ENCODE peak calls at places on chromosomes 2 and 18, in five cellular contexts. One of them, this sample, is unnamed.
A peak's percentile ranks its signal among the peaks of the same experiment; 100 is the strongest.

GRCh38 chr2:68911246-68911645 is 40.0 kb upstream of the BMP10 start:
- DNase-seq in AG08395: no peak
- DNase-seq in DMS153: no peak
- DNase-seq in T-helper 9 cell: no peak
- DNase-seq in AG20443: no peak
- DNase-seq in this sample: peak; percentile 28

GRCh38 chr2:240296611-240297552 is 138.6 kb upstream of the GPC1 start:
- DNase-seq in AG20443: no peak
- DNase-seq in DMS153: no peak
- DNase-seq in T-helper 9 cell: no peak
- DNase-seq in AG08395: no peak
- DNase-seq in this sample: no peak

GRCh38 chr18:44938396-44939036 is 257.8 kb downstream of the SETBP1 start:
- DNase-seq in AG20443: no peak
- DNase-seq in T-helper 9 cell: no peak
- DNase-seq in AG08395: no peak
- DNase-seq in DMS153: peak; percentile 91
- DNase-seq in this sample: peak; percentile 5

GRCh38 chr2:240991378-240992263 is 6.8 kb upstream of the SNED1 start:
- DNase-seq in AG20443: peak; percentile 90
- DNase-seq in T-helper 9 cell: no peak
- DNase-seq in DMS153: peak; percentile 65
- DNase-seq in AG08395: peak; percentile 84
- DNase-seq in this sample: peak; percentile 48

GRCh38 chr2:55986700-55987440 is 63.3 kb upstream of the EFEMP1 start:
- DNase-seq in DMS153: no peak
- DNase-seq in AG20443: no peak
- DNase-seq in AG08395: no peak
- DNase-seq in T-helper 9 cell: no peak
- DNase-seq in this sample: no peak

GRCh38 chr2:173354073-173354600 is 535 bp upstream of the CDCA7 start:
- DNase-seq in AG08395: no peak
- DNase-seq in T-helper 9 cell: no peak
- DNase-seq in DMS153: no peak
- DNase-seq in AG20443: peak; percentile 51
- DNase-seq in this sample: peak; percentile 73

GRCh38 chr2:209208211-209208610 is 215.6 kb upstream of the MAP2 start:
- DNase-seq in AG08395: no peak
- DNase-seq in AG20443: peak; percentile 11
- DNase-seq in T-helper 9 cell: no peak
- DNase-seq in DMS153: no peak
- DNase-seq in this sample: peak; percentile 75

GRCh38 chr18:54828290-54828871 is at the start of gene RAB27B:
- DNase-seq in AG08395: peak; percentile 53
- DNase-seq in T-helper 9 cell: peak; percentile 35
- DNase-seq in AG20443: peak; percentile 76
- DNase-seq in DMS153: peak; percentile 11
- DNase-seq in this sample: peak; percentile 92

GRCh38 chr2:160324161-160324768 is 124.2 kb upstream of the ITGB6 start:
- DNase-seq in AG20443: peak; percentile 52
- DNase-seq in AG08395: peak; percentile 45
- DNase-seq in DMS153: no peak
- DNase-seq in T-helper 9 cell: peak; percentile 26
- DNase-seq in this sample: peak; percentile 61

GRCh38 chr2:201260302-201260800 is at the start of gene CASP8:
- DNase-seq in DMS153: no peak
- DNase-seq in T-helper 9 cell: peak; percentile 61
- DNase-seq in AG20443: peak; percentile 34
- DNase-seq in AG08395: peak; percentile 37
- DNase-seq in this sample: no peak

GRCh38 chr18:2654828-2655152 is 736 bp upstream of the SMCHD1 start:
- DNase-seq in AG20443: peak; percentile 58
- DNase-seq in DMS153: no peak
- DNase-seq in T-helper 9 cell: peak; percentile 82
- DNase-seq in AG08395: no peak
- DNase-seq in this sample: peak; percentile 20

GRCh38 chr2:17627434-17627833 is 86.9 kb downstream of the VSNL1 start:
- DNase-seq in AG20443: no peak
- DNase-seq in DMS153: no peak
- DNase-seq in T-helper 9 cell: no peak
- DNase-seq in AG08395: no peak
- DNase-seq in this sample: no peak

GRCh38 chr18:54440292-54440691 is 82.6 kb downstream of the C18orf54 start:
- DNase-seq in AG20443: no peak
- DNase-seq in AG08395: no peak
- DNase-seq in DMS153: no peak
- DNase-seq in T-helper 9 cell: no peak
- DNase-seq in this sample: no peak

GRCh38 chr2:173964565-173965371 is 405 bp downstream of the SP3 start:
- DNase-seq in AG08395: peak; percentile 76
- DNase-seq in AG20443: peak; percentile 82
- DNase-seq in DMS153: peak; percentile 48
- DNase-seq in T-helper 9 cell: peak; percentile 79
- DNase-seq in this sample: peak; percentile 79

GRCh38 chr2:74849228-74849892 is 15.4 kb downstream of the HK2 start:
- DNase-seq in T-helper 9 cell: peak; percentile 21
- DNase-seq in AG20443: no peak
- DNase-seq in AG08395: no peak
- DNase-seq in DMS153: no peak
- DNase-seq in this sample: peak; percentile 77

GRCh38 chr2:14735696-14736095 is 103.2 kb downstream of the LRATD1 start:
- DNase-seq in DMS153: no peak
- DNase-seq in T-helper 9 cell: no peak
- DNase-seq in AG08395: no peak
- DNase-seq in AG20443: no peak
- DNase-seq in this sample: no peak

GRCh38 chr2:8570637-8571036 is 111.2 kb upstream of the ID2 start:
- DNase-seq in AG08395: no peak
- DNase-seq in T-helper 9 cell: no peak
- DNase-seq in DMS153: no peak
- DNase-seq in AG20443: no peak
- DNase-seq in this sample: no peak

GRCh38 chr2:240619506-240620148 is 5.7 kb upstream of the GPR35 start:
- DNase-seq in T-helper 9 cell: no peak
- DNase-seq in AG20443: no peak
- DNase-seq in AG08395: no peak
- DNase-seq in DMS153: no peak
- DNase-seq in this sample: no peak

GRCh38 chr2:168518555-168519066 is 62.5 kb downstream of the CERS6 start:
- DNase-seq in AG20443: no peak
- DNase-seq in DMS153: no peak
- DNase-seq in T-helper 9 cell: no peak
- DNase-seq in AG08395: no peak
- DNase-seq in this sample: peak; percentile 54

GRCh38 chr2:168350380-168350779 is 103.0 kb upstream of the STK39 start:
- DNase-seq in T-helper 9 cell: no peak
- DNase-seq in AG08395: no peak
- DNase-seq in AG20443: no peak
- DNase-seq in DMS153: peak; percentile 25
- DNase-seq in this sample: no peak